ENCODE peak calls at places on chromosomes 7 and 10, in nine cellular contexts. Y is Karpas-422, I is GM19239, D is mammary epithelial cell, Q is colonic mucosa, M is T-helper 2 cell, C is H9, K is NCI-H1092, P is heart right ventricle. L is an unnamed sample.

GRCh38 chr10:35504132-35504531 is 101.0 kb upstream of the GJD4 start:
- DNase-seq in P (no peak), Y (no peak), Q (no peak), D (no peak), I (no peak), M (no peak), C (no peak), K (no peak), L (no peak)

GRCh38 chr10:127907411-127908105 is 655 bp downstream of the PTPRE start:
- DNase-seq in P (peak; percentile 60), C (no peak), Q (peak; percentile 38), Y (no peak), M (no peak), K (no peak), D (peak; percentile 48), I (no peak), L (peak; percentile 91)

GRCh38 chr10:77563638-77564270 is 73.9 kb downstream of the KCNMA1 start:
- DNase-seq in Y (peak; percentile 97), M (no peak), P (no peak), I (no peak), Q (peak; percentile 69), D (no peak), K (no peak), C (no peak), L (no peak)

GRCh38 chr10:4217653-4218052 is 432.6 kb upstream of the KLF6 start:
- DNase-seq in I (no peak), Q (no peak), Y (no peak), K (no peak), D (no peak), P (no peak), M (no peak), C (no peak), L (no peak)

GRCh38 chr10:38103754-38104153 is 9.6 kb downstream of the ZNF37A start:
- DNase-seq in I (no peak), K (no peak), Y (no peak), C (no peak), P (no peak), D (no peak), M (no peak), Q (no peak), L (no peak)

GRCh38 chr10:131206136-131206995 is 105.2 kb downstream of the TCERG1L start:
- DNase-seq in I (no peak), Q (no peak), P (no peak), K (no peak), Y (no peak), D (no peak), C (peak; percentile 14), M (no peak), L (no peak)

GRCh38 chr7:128203710-128204214 is 37.3 kb upstream of the LEP start:
- DNase-seq in K (no peak), I (no peak), Y (no peak), D (no peak), C (peak; percentile 14), Q (no peak), P (no peak), M (no peak), L (no peak)

GRCh38 chr10:58444336-58444735 is 59.1 kb downstream of the TFAM start:
- DNase-seq in I (no peak), D (no peak), P (no peak), C (no peak), M (no peak), Q (no peak), K (no peak), Y (no peak), L (no peak)

GRCh38 chr10:70167246-70167645 is 3.1 kb downstream of the SAR1A start:
- DNase-seq in M (no peak), P (no peak), C (no peak), D (no peak), Q (no peak), Y (no peak), I (no peak), K (no peak), L (no peak)

GRCh38 chr10:97823734-97824133 is 25.9 kb upstream of the GOLGA7B start:
- DNase-seq in K (no peak), Q (no peak), M (no peak), C (no peak), Y (no peak), P (peak; percentile 58), I (no peak), D (no peak), L (no peak)

GRCh38 chr7:94348142-94348541 is 46.6 kb upstream of the COL1A2 start:
- DNase-seq in P (no peak), Q (peak; percentile 20), D (no peak), I (no peak), C (no peak), M (no peak), Y (no peak), K (no peak), L (no peak)

GRCh38 chr10:2925631-2926030 is 141.7 kb upstream of the PFKP start:
- DNase-seq in Y (peak; percentile 70), P (peak; percentile 60), I (no peak), K (peak; percentile 37), C (no peak), D (no peak), Q (peak; percentile 53), M (no peak), L (no peak)

GRCh38 chr7:124183649-124184048 is 150.8 kb upstream of the TMEM229A start:
- DNase-seq in I (no peak), K (no peak), M (no peak), P (no peak), Q (no peak), D (no peak), Y (no peak), C (no peak), L (no peak)

GRCh38 chr7:44280993-44281721 is 44.2 kb downstream of the CAMK2B start:
- DNase-seq in I (no peak), P (peak; percentile 34), K (no peak), D (no peak), Q (no peak), C (peak; percentile 22), M (no peak), Y (no peak), L (no peak)

GRCh38 chr10:3126741-3127342 is 45.7 kb downstream of the PITRM1 start:
- DNase-seq in D (no peak), M (no peak), Y (no peak), C (no peak), I (no peak), K (peak; percentile 91), P (no peak), Q (no peak), L (no peak)

GRCh38 chr7:30312186-30312585 is 27.8 kb downstream of the ZNRF2 start:
- DNase-seq in K (no peak), C (no peak), I (no peak), D (no peak), Q (no peak), Y (no peak), P (no peak), M (no peak), L (no peak)

GRCh38 chr10:61643316-61643751 is 19.4 kb upstream of the CABCOCO1 start:
- DNase-seq in P (no peak), K (peak; percentile 13), C (no peak), M (no peak), Q (no peak), D (peak; percentile 27), Y (no peak), I (no peak), L (no peak)

GRCh38 chr10:88923525-88923924 is 29.0 kb downstream of the ACTA2 start:
- DNase-seq in P (no peak), M (no peak), Q (no peak), D (peak; percentile 42), K (no peak), I (no peak), Y (no peak), C (no peak), L (no peak)

GRCh38 chr7:45923290-45923689 is 2.2 kb upstream of the IGFBP3 start:
- DNase-seq in M (no peak), C (peak; percentile 62), Y (peak; percentile 84), Q (peak; percentile 74), P (peak; percentile 79), D (peak; percentile 58), K (no peak), I (no peak), L (peak; percentile 91)

GRCh38 chr10:75497997-75498797 is 66.8 kb downstream of the LRMDA start:
- DNase-seq in I (no peak), M (no peak), C (no peak), Y (no peak), D (no peak), K (no peak), P (peak; percentile 14), Q (no peak), L (no peak)

GRCh38 chr7:148535227-148535626 is 55.3 kb upstream of the C7orf33 start:
- DNase-seq in P (no peak), D (peak; percentile 60), C (no peak), I (no peak), M (no peak), Y (peak; percentile 64), Q (no peak), K (no peak), L (no peak)